ENCODE peak calls at places on chromosomes 7 and 10, in five cellular contexts. M, C, Z, J and T are unnamed samples.

GRCh38 chr10:122336961-122337360 is 37.5 kb upstream of the PLEKHA1 start:
- DNase-seq in M (no peak), C (no peak), Z (no peak), J (no peak), T (no peak)

GRCh38 chr7:17986826-17987225 is 40.8 kb downstream of the PRPS1L1 start:
- DNase-seq in M (no peak), C (no peak), Z (no peak), J (no peak), T (peak; percentile 44)

GRCh38 chr7:42522227-42522991 is 285.4 kb upstream of the GLI3 start:
- DNase-seq in M (no peak), C (no peak), Z (peak; percentile 5), J (peak; percentile 24), T (peak; percentile 9)

GRCh38 chr7:155257482-155258232 is 40.0 kb upstream of the INSIG1 start:
- DNase-seq in M (no peak), C (peak; percentile 61), Z (no peak), J (no peak), T (peak; percentile 55)

GRCh38 chr7:29449569-29450260 is 113.9 kb upstream of the PRR15 start:
- DNase-seq in M (peak; percentile 76), C (no peak), Z (no peak), J (peak; percentile 37), T (no peak)

GRCh38 chr10:93342346-93342745 is 139.8 kb downstream of the MYOF start:
- DNase-seq in M (no peak), C (no peak), Z (no peak), J (no peak), T (no peak)

GRCh38 chr7:8384901-8385300 is 48.5 kb upstream of the NXPH1 start:
- DNase-seq in M (no peak), C (no peak), Z (no peak), J (no peak), T (no peak)

GRCh38 chr7:132488634-132489302 is 87.5 kb downstream of the PLXNA4 start:
- DNase-seq in M (no peak), C (peak; percentile 38), Z (no peak), J (no peak), T (no peak)

GRCh38 chr7:95596183-95597135 is at the start of gene PDK4:
- DNase-seq in M (peak; percentile 81), C (peak; percentile 98), Z (peak; percentile 69), J (peak; percentile 94), T (peak; percentile 9)

GRCh38 chr7:66790725-66791124 is 50.2 kb downstream of the RABGEF1 start:
- DNase-seq in M (no peak), C (no peak), Z (no peak), J (no peak), T (no peak)

GRCh38 chr7:151632750-151633515 is 113.2 kb upstream of the RHEB start:
- DNase-seq in M (no peak), C (no peak), Z (no peak), J (peak; percentile 68), T (no peak)

GRCh38 chr7:15068324-15068723 is 165.8 kb upstream of the DGKB start:
- DNase-seq in M (no peak), C (no peak), Z (no peak), J (no peak), T (no peak)

GRCh38 chr10:48748573-48748972 is 63.9 kb downstream of the WDFY4 start:
- DNase-seq in M (no peak), C (no peak), Z (no peak), J (no peak), T (no peak)

GRCh38 chr7:24477807-24478655 is 95.2 kb upstream of the PALS2 start:
- DNase-seq in M (peak; percentile 75), C (peak; percentile 19), Z (peak; percentile 30), J (no peak), T (peak; percentile 73)

GRCh38 chr7:100247152-100247757 is 27.5 kb downstream of the PVRIG start:
- DNase-seq in M (peak; percentile 97), C (no peak), Z (peak; percentile 49), J (no peak), T (peak; percentile 66)

GRCh38 chr10:98353105-98353504 is 61.9 kb downstream of the PYROXD2 start:
- DNase-seq in M (no peak), C (no peak), Z (no peak), J (no peak), T (no peak)
- TF ChIP-seq CTCF in M (no peak), C (no peak), Z (no peak), J (no peak), T (no peak)

GRCh38 chr7:3149961-3150516 is 106.4 kb upstream of the CARD11 start:
- DNase-seq in M (no peak), C (no peak), Z (no peak), J (no peak), T (no peak)
- H3K27ac ChIP-seq in M (peak overlapping the region; percentile 19), C (no peak overlapping the region), Z (no peak overlapping the region), J (no peak overlapping the region), T (no peak overlapping the region)

DNA sequence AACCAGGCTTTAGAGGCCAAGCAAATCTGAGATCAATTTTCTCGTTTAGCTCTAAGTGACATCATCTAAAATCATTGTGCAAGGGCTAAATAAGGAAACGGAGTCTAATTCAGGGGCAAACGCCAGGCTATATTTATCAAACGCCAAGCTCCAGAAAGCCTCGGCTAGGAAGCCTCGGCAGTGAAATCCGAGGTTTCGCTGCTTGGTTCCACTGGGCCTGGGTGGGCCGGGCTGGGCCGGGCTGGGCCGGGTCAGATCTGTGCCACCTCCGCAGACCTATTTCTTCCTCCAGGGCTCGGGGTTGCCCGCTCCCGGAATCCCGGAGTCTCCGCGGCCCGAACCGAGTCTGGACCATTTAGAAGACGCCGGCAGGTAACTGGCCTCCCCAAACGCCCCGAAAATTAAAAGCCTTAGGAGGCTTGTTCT is 459 bp upstream of the FEZF1 start:
- DNase-seq in M (no peak), C (no peak), Z (no peak), J (no peak), T (no peak)
- H3K9me3 ChIP-seq in M (no peaks in the 10 kb centered on the region), C (no peaks in the 10 kb centered on the region), Z (no peaks in the 10 kb centered on the region), J (no peaks in the 10 kb centered on the region), T (no peaks in the 10 kb centered on the region)

DNA sequence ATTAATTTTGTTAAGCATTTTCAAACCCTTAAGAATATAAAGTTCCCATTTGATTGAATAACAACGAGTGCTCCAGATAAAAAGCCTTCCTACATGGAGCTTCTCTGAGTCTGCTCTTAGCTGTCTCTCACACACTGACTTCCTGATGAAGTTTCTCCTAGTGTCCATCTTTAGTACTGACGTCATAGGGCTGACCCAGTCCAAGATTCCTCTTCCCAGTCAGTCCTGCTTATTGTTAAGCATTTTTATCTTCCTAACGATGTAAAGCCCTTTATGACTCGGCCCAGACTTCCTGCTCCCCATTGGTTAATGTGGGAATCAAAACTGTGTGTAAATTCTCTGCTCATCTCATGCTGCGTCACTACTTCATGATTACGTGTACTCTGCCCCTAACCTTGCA is 398.8 kb downstream of the TFEC start:
- DNase-seq in M (no peak), C (no peak), Z (no peak), J (no peak), T (no peak)
- TF ChIP-seq CTCF in M (no peak), C (no peak), Z (no peak), J (no peak), T (no peak)

GRCh38 chr7:946256-946996 is 8.1 kb downstream of the ADAP1 start:
- DNase-seq in M (no peak), C (no peak), Z (no peak), J (peak; percentile 86), T (no peak)
- H3K27ac ChIP-seq in M (no peak overlapping the region), C (peak overlapping the region; percentile 82), Z (no peak overlapping the region), J (peak overlapping the region; percentile 94), T (no peak overlapping the region)